ENCODE peak calls at places on chromosomes 7 and 10, in eight cellular contexts. J is heart right ventricle, N is RWPE2, K is right lobe of liver, C is GM23248, B is mesenchymal stem cell, E is hepatocyte, T is neuronal stem cell. O is an unnamed sample.
A peak's percentile ranks its signal among the peaks of the same experiment; 100 is the strongest.

GRCh38 chr7:44145969-44146897 is 5.1 kb upstream of the MYL7 start:
- DNase-seq in J (peak; percentile 86), N (no peak), K (no peak), C (peak; percentile 71), B (peak; percentile 32), E (peak; percentile 79), T (peak; percentile 77), O (peak; percentile 68)

GRCh38 chr10:95243318-95243617 is 47.5 kb downstream of the PDLIM1 start:
- DNase-seq in J (no peak), N (no peak), K (no peak), C (no peak), B (no peak), E (no peak), T (no peak), O (no peak)

GRCh38 chr7:139844779-139845442 is 15.8 kb downstream of the TBXAS1 start:
- DNase-seq in J (no peak), N (no peak), K (no peak), C (no peak), B (no peak), E (peak; percentile 28), T (no peak), O (no peak)

GRCh38 chr7:44279731-44280505 is 45.5 kb downstream of the CAMK2B start:
- DNase-seq in J (no peak), N (peak; percentile 42), K (peak; percentile 35), C (no peak), B (no peak), E (no peak), T (no peak), O (peak; percentile 9)

GRCh38 chr10:34827087-34827766 is 12.1 kb upstream of the PARD3 start:
- DNase-seq in J (no peak), N (no peak), K (no peak), C (no peak), B (no peak), E (no peak), T (no peak), O (no peak)

GRCh38 chr10:71716406-71716805 is 3.2 kb downstream of the C10orf105 start:
- DNase-seq in J (no peak), N (no peak), K (no peak), C (no peak), B (no peak), E (no peak), T (no peak), O (no peak)

GRCh38 chr10:58818889-58819288 is 306.2 kb downstream of the BICC1 start:
- DNase-seq in J (no peak), N (no peak), K (no peak), C (peak; percentile 32), B (peak; percentile 74), E (peak; percentile 22), T (no peak), O (no peak)

GRCh38 chr10:110209399-110209925 is 2.1 kb downstream of the MXI1 start:
- DNase-seq in J (peak; percentile 56), N (peak; percentile 73), K (peak; percentile 68), C (peak; percentile 90), B (peak; percentile 79), E (peak; percentile 77), T (peak; percentile 38), O (peak; percentile 50)

GRCh38 chr10:98242823-98243222 is 25.2 kb downstream of the LOXL4 start:
- DNase-seq in J (no peak), N (no peak), K (no peak), C (peak; percentile 51), B (peak; percentile 59), E (peak; percentile 39), T (no peak), O (no peak)

GRCh38 chr7:132687981-132688383 is 111.7 kb upstream of the PLXNA4 start:
- DNase-seq in J (no peak), N (no peak), K (no peak), C (no peak), B (no peak), E (no peak), T (no peak), O (peak; percentile 22)

GRCh38 chr10:59808896-59809643 is 55.8 kb upstream of the MRLN start:
- DNase-seq in J (peak; percentile 74), N (no peak), K (peak; percentile 74), C (peak; percentile 64), B (peak; percentile 60), E (peak; percentile 81), T (peak; percentile 38), O (peak; percentile 87)

GRCh38 chr7:5532520-5533335 is 109.1 kb upstream of the TNRC18 start:
- DNase-seq in J (peak; percentile 55), N (no peak), K (peak; percentile 83), C (peak; percentile 42), B (no peak), E (peak; percentile 87), T (no peak), O (no peak)

GRCh38 chr10:84247496-84247895 is 2.6 kb downstream of the RGR start:
- DNase-seq in J (no peak), N (no peak), K (no peak), C (no peak), B (no peak), E (no peak), T (no peak), O (no peak)

DNA sequence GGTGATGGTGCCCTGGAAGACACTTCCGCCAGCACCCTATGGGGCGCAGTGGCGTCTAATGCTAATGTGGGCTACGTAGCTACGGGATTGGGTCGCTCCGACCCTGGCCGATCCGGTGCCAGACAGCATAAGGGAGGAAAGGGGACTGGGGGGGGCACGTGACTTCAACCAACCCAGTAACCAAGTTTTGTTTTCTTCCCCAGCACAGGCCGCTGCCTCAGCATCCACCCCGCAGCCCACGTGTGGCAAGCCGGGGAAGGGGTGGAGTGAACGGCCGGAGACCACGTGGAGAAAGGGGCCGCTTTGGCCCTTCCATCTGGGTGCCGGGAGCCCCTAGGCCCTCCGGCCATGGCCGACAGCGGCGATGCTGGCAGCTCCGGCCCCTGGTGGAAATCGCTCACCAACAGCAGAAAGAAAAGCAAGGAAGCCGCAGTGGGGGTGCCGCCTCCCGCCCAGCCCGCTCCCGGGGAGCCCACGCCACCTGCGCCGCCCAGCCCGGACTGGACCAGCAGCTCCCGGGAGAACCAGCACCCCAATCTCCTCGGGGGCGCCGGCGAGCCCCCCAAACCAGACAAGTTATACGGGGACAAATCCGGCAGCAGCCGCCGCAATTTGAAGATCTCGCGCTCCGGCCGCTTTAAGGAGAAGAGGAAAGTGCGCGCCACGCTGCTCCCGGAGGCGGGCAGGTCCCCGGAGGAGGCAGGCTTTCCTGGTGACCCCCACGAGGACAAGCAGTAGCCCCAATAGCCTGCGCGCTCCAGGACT is 2.5 kb downstream of the PRR15 start:
- DNase-seq in J (peak; percentile 20), N (peak; percentile 54), K (peak; percentile 55), C (peak; percentile 55), B (no peak), E (no peak), T (no peak), O (no peak)
- H3K4me3 ChIP-seq in J (peak overlapping the region; percentile 67), N (no peak overlapping the region), K (peak overlapping the region; percentile 33), C (peak overlapping the region; percentile 88), B (peak overlapping the region; percentile 83), E (no peak overlapping the region), T (no peak overlapping the region), O (no peak overlapping the region)

GRCh38 chr10:124721295-124722052 is 22.7 kb downstream of the FAM53B start:
- DNase-seq in J (no peak), N (no peak), K (peak; percentile 44), C (no peak), B (no peak), E (no peak), T (no peak), O (no peak)
- H3K27ac ChIP-seq in J (peak overlapping the region; percentile 87), N (no peak overlapping the region), K (peak overlapping the region; percentile 40), C (no peak overlapping the region), B (no peak overlapping the region), E (no peak overlapping the region), T (no peak overlapping the region), O (no peak overlapping the region)

GRCh38 chr7:154881046-154881445 is 121.9 kb downstream of the PAXIP1 start:
- DNase-seq in J (no peak), N (no peak), K (no peak), C (no peak), B (no peak), E (no peak), T (no peak), O (no peak)

GRCh38 chr7:154882931-154883474 is 119.9 kb downstream of the PAXIP1 start:
- DNase-seq in J (no peak), N (no peak), K (no peak), C (no peak), B (no peak), E (no peak), T (no peak), O (no peak)

GRCh38 chr7:154881526-154881925 is 121.4 kb downstream of the PAXIP1 start:
- DNase-seq in J (no peak), N (no peak), K (no peak), C (no peak), B (no peak), E (no peak), T (no peak), O (no peak)

GRCh38 chr7:154886591-154886990 is 116.3 kb downstream of the PAXIP1 start:
- DNase-seq in J (no peak), N (no peak), K (no peak), C (no peak), B (no peak), E (no peak), T (no peak), O (no peak)

DNA sequence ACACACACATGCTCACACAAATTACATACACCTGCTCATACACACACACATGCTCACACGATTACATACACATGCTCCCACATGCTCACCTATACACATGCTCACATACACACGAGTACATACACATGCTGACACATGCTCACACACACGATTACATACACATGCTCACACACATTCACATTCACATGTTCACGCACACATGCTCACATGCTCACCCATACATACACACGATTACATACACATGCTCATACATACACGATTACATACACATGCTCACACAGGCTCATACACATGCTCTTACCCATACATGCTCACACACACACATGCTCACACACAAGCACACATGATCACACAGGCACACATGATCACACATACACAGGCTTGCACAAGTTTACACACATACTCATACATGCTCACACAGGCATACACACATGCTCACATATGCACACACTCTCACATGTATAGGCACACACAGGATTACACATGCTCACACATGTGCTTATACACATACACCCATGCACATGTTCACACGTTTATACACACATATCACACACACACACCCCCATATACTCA is 118.5 kb downstream of the PAXIP1 start:
- DNase-seq in J (no peak), N (no peak), K (no peak), C (no peak), B (no peak), E (no peak), T (no peak), O (no peak)
- H3K9me3 ChIP-seq in J (no peaks in the 10 kb centered on the region), N (peaks cover 2% of the 10 kb centered on the region), K (no peaks in the 10 kb centered on the region), C (no peaks in the 10 kb centered on the region), B (peaks cover 3% of the 10 kb centered on the region), E (no peaks in the 10 kb centered on the region), T (no peaks in the 10 kb centered on the region), O (peaks cover 2% of the 10 kb centered on the region)

GRCh38 chr10:131980321-131980720 is 1.4 kb downstream of the BNIP3 start:
- DNase-seq in J (no peak), N (no peak), K (no peak), C (no peak), B (no peak), E (no peak), T (no peak), O (no peak)

GRCh38 chr10:131982796-131983195 is 1.1 kb upstream of the BNIP3 start:
- DNase-seq in J (no peak), N (no peak), K (no peak), C (no peak), B (no peak), E (no peak), T (no peak), O (no peak)

GRCh38 chr10:131982185-131982756 is 548 bp upstream of the BNIP3 start:
- DNase-seq in J (no peak), N (no peak), K (no peak), C (peak; percentile 41), B (no peak), E (no peak), T (no peak), O (no peak)

GRCh38 chr10:131980757-131981428 is 830 bp downstream of the BNIP3 start:
- DNase-seq in J (peak; percentile 33), N (no peak), K (peak; percentile 80), C (peak; percentile 48), B (peak; percentile 38), E (peak; percentile 68), T (no peak), O (no peak)

GRCh38 chr10:131981429-131982184 is at the start of gene BNIP3:
- DNase-seq in J (peak; percentile 99), N (peak; percentile 90), K (peak; percentile 98), C (peak; percentile 98), B (peak; percentile 90), E (peak; percentile 98), T (peak; percentile 93), O (peak; percentile 96)
- H3K4me3 ChIP-seq in J (peak within 1 kb of the TSS; percentile 94), N (peak within 1 kb of the TSS; percentile 62), K (peak within 1 kb of the TSS; percentile 86), C (peak within 1 kb of the TSS; percentile 92), B (peak within 1 kb of the TSS; percentile 98), E (peak within 1 kb of the TSS; percentile 95), T (peak within 1 kb of the TSS; percentile 84), O (peak within 1 kb of the TSS; percentile 87)

O was measured in WERI-Rb-1.